ENCODE peak calls at places on chromosomes 1 and 21, in eight cellular contexts. F is amygdala, N is Right ventricle myocardium inferior, Y is uterus, K is NCI-H146, R is mesothelial cell of epicardium, X is ascending aorta, I is renal cortical epithelial cell. C is an unnamed sample.

GRCh38 chr1:201488817-201489581 is 17.9 kb downstream of the CSRP1 start:
- DNase-seq in F (no peak), N (no peak), Y (peak; percentile 71), K (no peak), R (no peak), X (peak; percentile 31), I (peak; percentile 90), C (peak; percentile 83)

GRCh38 chr1:196609114-196609737 is 986 bp upstream of the KCNT2 start:
- DNase-seq in F (no peak), N (no peak), Y (peak; percentile 16), K (peak; percentile 72), R (no peak), X (no peak), I (peak; percentile 45), C (no peak)

GRCh38 chr1:161114556-161114955 is 3.3 kb downstream of the PFDN2 start:
- DNase-seq in F (no peak), N (no peak), Y (no peak), K (no peak), R (no peak), X (no peak), I (no peak), C (no peak)

GRCh38 chr1:226062558-226063361 is at the start of gene H3-3A:
- DNase-seq in F (peak; percentile 85), N (peak; percentile 100), Y (peak; percentile 99), K (peak; percentile 95), R (peak; percentile 98), X (peak; percentile 92), I (peak; percentile 68), C (peak; percentile 99)

GRCh38 chr21:43825936-43826622 is 36.7 kb downstream of the RRP1 start:
- DNase-seq in F (no peak), N (no peak), Y (no peak), K (peak; percentile 20), R (no peak), X (no peak), I (no peak), C (no peak)

GRCh38 chr1:162551969-162552683 is 9.4 kb upstream of the UAP1 start:
- DNase-seq in F (no peak), N (no peak), Y (no peak), K (no peak), R (no peak), X (no peak), I (no peak), C (no peak)

GRCh38 chr1:167099851-167100250 is 6.0 kb downstream of the STYXL2 start:
- DNase-seq in F (no peak), N (no peak), Y (no peak), K (no peak), R (no peak), X (no peak), I (no peak), C (no peak)

GRCh38 chr1:61687901-61688300 is 37.0 kb downstream of the TM2D1 start:
- DNase-seq in F (no peak), N (no peak), Y (no peak), K (no peak), R (no peak), X (no peak), I (no peak), C (no peak)

GRCh38 chr1:185396126-185396525 is 79.1 kb upstream of the IVNS1ABP start:
- DNase-seq in F (no peak), N (no peak), Y (no peak), K (no peak), R (no peak), X (no peak), I (no peak), C (no peak)

GRCh38 chr1:9400425-9401079 is 107.9 kb downstream of the SPSB1 start:
- DNase-seq in F (no peak), N (no peak), Y (no peak), K (no peak), R (no peak), X (no peak), I (peak; percentile 41), C (no peak)

GRCh38 chr1:38420666-38421065 is 374.1 kb upstream of the POU3F1 start:
- DNase-seq in F (no peak), N (no peak), Y (no peak), K (no peak), R (no peak), X (no peak), I (no peak), C (no peak)

GRCh38 chr21:34836103-34836932 is 167.5 kb downstream of the CLIC6 start:
- DNase-seq in F (no peak), N (peak; percentile 74), Y (peak; percentile 70), K (no peak), R (no peak), X (peak; percentile 72), I (peak; percentile 77), C (peak; percentile 83)

GRCh38 chr1:231943084-231943483 is 316.5 kb downstream of the DISC1 start:
- DNase-seq in F (no peak), N (no peak), Y (no peak), K (no peak), R (no peak), X (no peak), I (no peak), C (no peak)

GRCh38 chr1:93615201-93616150 is 66.2 kb downstream of the BCAR3 start:
- DNase-seq in F (no peak), N (no peak), Y (no peak), K (peak; percentile 17), R (no peak), X (no peak), I (peak; percentile 90), C (no peak)

GRCh38 chr1:170881268-170882265 is 53.8 kb upstream of the MROH9 start:
- DNase-seq in F (no peak), N (no peak), Y (no peak), K (no peak), R (no peak), X (no peak), I (peak; percentile 5), C (no peak)

GRCh38 chr21:20639026-20639425 is 359.2 kb upstream of the NCAM2 start:
- DNase-seq in F (no peak), N (no peak), Y (no peak), K (no peak), R (no peak), X (no peak), I (no peak), C (no peak)

GRCh38 chr1:27637052-27637451 is 2.1 kb upstream of the FGR start:
- DNase-seq in F (no peak), N (no peak), Y (no peak), K (no peak), R (no peak), X (no peak), I (no peak), C (no peak)

GRCh38 chr1:1778827-1779675 is 781 bp upstream of the NADK start:
- DNase-seq in F (no peak), N (peak; percentile 95), Y (peak; percentile 48), K (peak; percentile 59), R (no peak), X (peak; percentile 47), I (no peak), C (peak; percentile 86)

GRCh38 chr1:39001516-39002389 is 10.7 kb downstream of the AKIRIN1 start:
- DNase-seq in F (no peak), N (no peak), Y (no peak), K (no peak), R (no peak), X (no peak), I (no peak), C (no peak)

GRCh38 chr1:220827445-220828210 is 40.9 kb downstream of the MTARC1 start:
- DNase-seq in F (no peak), N (no peak), Y (no peak), K (no peak), R (no peak), X (no peak), I (no peak), C (no peak)

GRCh38 chr1:27727126-27727525 is 1.4 kb downstream of the FAM76A start:
- DNase-seq in F (no peak), N (no peak), Y (no peak), K (no peak), R (no peak), X (no peak), I (peak; percentile 24), C (no peak)

GRCh38 chr1:18951818-18952391 is 4.6 kb downstream of the IFFO2 start:
- DNase-seq in F (no peak), N (no peak), Y (no peak), K (no peak), R (no peak), X (no peak), I (peak; percentile 39), C (no peak)

C was measured in tibial artery.